ENCODE peak calls at places on chromosomes 12 and 14, in nine cellular contexts. B, M, E, O, T, Y, W, D and S are unnamed samples.

GRCh38 chr14:53942970-53943750 is 13.5 kb downstream of the BMP4 start:
- DNase-seq in B (no peak), M (no peak), E (no peak), O (no peak), T (no peak), Y (no peak), W (no peak), D (no peak), S (no peak)

GRCh38 chr14:99234982-99235491 is 37.0 kb downstream of the BCL11B start:
- DNase-seq in B (no peak), M (no peak), E (no peak), O (no peak), T (no peak), Y (peak; percentile 76), W (no peak), D (no peak), S (no peak)

GRCh38 chr14:93712838-93713724 is 75.2 kb downstream of the PRIMA1 start:
- DNase-seq in B (no peak), M (no peak), E (no peak), O (no peak), T (peak; percentile 6), Y (no peak), W (peak; percentile 64), D (no peak), S (no peak)

GRCh38 chr12:10194160-10194559 is 15.3 kb downstream of the TMEM52B start:
- DNase-seq in B (no peak), M (no peak), E (no peak), O (peak; percentile 59), T (peak; percentile 43), Y (no peak), W (no peak), D (no peak), S (no peak)

GRCh38 chr12:89875809-89876208 is 167.2 kb upstream of the ATP2B1 start:
- DNase-seq in B (no peak), M (no peak), E (no peak), O (no peak), T (no peak), Y (no peak), W (no peak), D (no peak), S (no peak)

GRCh38 chr14:85533821-85534271 is 3.9 kb downstream of the FLRT2 start:
- DNase-seq in B (no peak), M (no peak), E (peak; percentile 6), O (peak; percentile 32), T (peak; percentile 15), Y (peak; percentile 51), W (peak; percentile 35), D (no peak), S (no peak)

GRCh38 chr12:54195736-54196347 is 7.1 kb upstream of the SMUG1 start:
- DNase-seq in B (no peak), M (no peak), E (peak; percentile 63), O (peak; percentile 65), T (peak; percentile 70), Y (peak; percentile 65), W (no peak), D (no peak), S (no peak)

GRCh38 chr12:53983580-53984572 is 1.1 kb upstream of the HOXC10 start:
- DNase-seq in B (no peak), M (no peak), E (no peak), O (no peak), T (no peak), Y (no peak), W (no peak), D (no peak), S (no peak)

GRCh38 chr12:103771466-103771865 is 69.6 kb downstream of the NT5DC3 start:
- DNase-seq in B (no peak), M (no peak), E (peak; percentile 62), O (peak; percentile 45), T (peak; percentile 44), Y (peak; percentile 37), W (no peak), D (no peak), S (no peak)

GRCh38 chr12:113103756-113104450 is 31.7 kb downstream of the RASAL1 start:
- DNase-seq in B (no peak), M (no peak), E (no peak), O (no peak), T (no peak), Y (peak; percentile 53), W (peak; percentile 27), D (no peak), S (no peak)

GRCh38 chr14:37596790-37597189 is 1.4 kb downstream of the TTC6 start:
- DNase-seq in B (no peak), M (no peak), E (no peak), O (no peak), T (no peak), Y (no peak), W (no peak), D (no peak), S (no peak)

GRCh38 chr14:79515158-79515557 is 696.1 kb downstream of the DIO2 start:
- DNase-seq in B (no peak), M (no peak), E (no peak), O (peak; percentile 25), T (no peak), Y (no peak), W (no peak), D (no peak), S (no peak)

GRCh38 chr12:80187660-80188090 is 88.3 kb downstream of the OTOGL start:
- DNase-seq in B (no peak), M (no peak), E (no peak), O (peak; percentile 58), T (peak; percentile 41), Y (no peak), W (no peak), D (no peak), S (no peak)

GRCh38 chr14:101120636-101121398 is 217.3 kb upstream of the RTL1 start:
- DNase-seq in B (peak; percentile 43), M (no peak), E (no peak), O (no peak), T (no peak), Y (no peak), W (no peak), D (no peak), S (no peak)

GRCh38 chr14:28102814-28103213 is 663.8 kb upstream of the FOXG1 start:
- DNase-seq in B (no peak), M (no peak), E (peak; percentile 11), O (peak; percentile 48), T (no peak), Y (no peak), W (peak; percentile 0), D (no peak), S (no peak)

GRCh38 chr12:70245458-70245857 is 2.2 kb downstream of the CNOT2 start:
- DNase-seq in B (no peak), M (no peak), E (no peak), O (no peak), T (no peak), Y (no peak), W (no peak), D (no peak), S (no peak)

GRCh38 chr14:61536661-61537566 is 158.4 kb upstream of the HIF1A start:
- DNase-seq in B (no peak), M (no peak), E (no peak), O (no peak), T (no peak), Y (no peak), W (no peak), D (no peak), S (no peak)

DNA sequence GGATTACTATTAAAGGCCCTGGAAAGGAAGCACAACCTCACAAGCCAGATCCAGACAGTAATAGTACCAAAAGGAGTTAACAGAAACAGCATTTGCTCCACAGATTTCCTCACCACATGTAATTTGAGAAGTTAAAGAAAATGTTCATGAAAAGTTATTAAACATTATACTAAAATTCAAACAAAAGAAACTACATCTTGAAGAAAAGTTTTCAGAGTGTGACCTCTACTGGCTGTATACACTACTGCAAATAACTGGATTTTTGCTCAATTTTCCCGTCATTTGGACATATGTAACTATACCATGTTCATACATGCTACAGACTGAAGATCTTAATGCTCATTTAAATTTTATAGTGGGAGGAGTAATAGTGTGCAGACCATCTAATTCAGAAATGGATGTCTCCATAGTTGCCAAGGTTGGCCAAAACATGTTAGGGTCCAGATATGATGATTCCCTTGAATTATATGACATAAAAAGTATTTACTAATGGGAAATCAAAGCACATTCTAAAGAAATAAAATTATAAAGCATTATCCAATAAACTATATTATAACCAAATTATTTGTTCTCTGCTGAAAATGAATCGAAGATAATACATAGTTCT is 5.6 kb downstream of the KRR1 start:
- DNase-seq in B (no peak), M (no peak), E (no peak), O (peak; percentile 66), T (peak; percentile 67), Y (no peak), W (no peak), D (no peak), S (no peak)
- TF ChIP-seq CTCF in B (peak; percentile 38), M (peak; percentile 53), E (peak; percentile 67), O (peak; percentile 59), T (peak; percentile 75), Y (peak; percentile 61), W (peak; percentile 56), D (peak; percentile 60), S (peak; percentile 68)

GRCh38 chr12:44628180-44628579 is 247.9 kb downstream of the NELL2 start:
- DNase-seq in B (no peak), M (no peak), E (no peak), O (no peak), T (no peak), Y (no peak), W (no peak), D (no peak), S (no peak)
- TF ChIP-seq CTCF in B (no peak), M (no peak), E (no peak), O (no peak), T (no peak), Y (no peak), W (no peak), D (no peak), S (no peak)

GRCh38 chr12:49557917-49558215 is 10.1 kb downstream of the MCRS1 start:
- DNase-seq in B (peak; percentile 41), M (no peak), E (no peak), O (no peak), T (no peak), Y (no peak), W (no peak), D (no peak), S (no peak)
- TF ChIP-seq CTCF in B (no peak), M (peak; percentile 27), E (peak; percentile 32), O (peak; percentile 15), T (peak; percentile 13), Y (no peak), W (peak; percentile 35), D (peak; percentile 28), S (no peak)

GRCh38 chr14:69003626-69004025 is 24.5 kb upstream of the ACTN1 start:
- DNase-seq in B (no peak), M (no peak), E (no peak), O (no peak), T (no peak), Y (no peak), W (no peak), D (no peak), S (no peak)

GRCh38 chr14:69005432-69006148 is 26.5 kb upstream of the ACTN1 start:
- DNase-seq in B (no peak), M (peak; percentile 87), E (peak; percentile 51), O (peak; percentile 94), T (peak; percentile 94), Y (no peak), W (peak; percentile 88), D (no peak), S (peak; percentile 72)

GRCh38 chr14:69001375-69001774 is 22.3 kb upstream of the ACTN1 start:
- DNase-seq in B (no peak), M (no peak), E (no peak), O (no peak), T (no peak), Y (no peak), W (peak; percentile 43), D (no peak), S (no peak)

GRCh38 chr14:69004731-69005431 is 25.8 kb upstream of the ACTN1 start:
- DNase-seq in B (no peak), M (no peak), E (no peak), O (peak; percentile 11), T (peak; percentile 43), Y (no peak), W (no peak), D (no peak), S (no peak)

GRCh38 chr14:69002069-69002468 is 23.0 kb upstream of the ACTN1 start:
- DNase-seq in B (no peak), M (no peak), E (no peak), O (peak; percentile 55), T (no peak), Y (no peak), W (peak; percentile 17), D (no peak), S (no peak)
- TF ChIP-seq CTCF in B (no peak), M (no peak), E (peak; percentile 42), O (peak; percentile 30), T (no peak), Y (no peak), W (peak; percentile 38), D (no peak), S (no peak)